ENCODE peak calls at places on chromosomes 1 and 21, in nine cellular contexts. S, L, H, M, F, J, E, Q and Z are unnamed samples. For H3K4me1 and H3K36me3, the result is how much of the 10 kb centered on the place peaks cover.

GRCh38 chr21:21200103-21200938 is 202.1 kb downstream of the NCAM2 start:
- DNase-seq in Q (peak), E (peak), J (peak), S (peak), M (peak), H (peak), L (no peak), F (no peak), Z (no peak)

GRCh38 chr1:219460561-219461511 is 152.1 kb downstream of the ZC3H11B start:
- DNase-seq in Q (no peak), S (no peak), L (no peak), H (no peak), F (no peak), J (no peak), M (peak), E (no peak), Z (no peak)

GRCh38 chr1:30892671-30893073 is 15.9 kb downstream of the SDC3 start:
- DNase-seq in S (no peak), Q (no peak), L (no peak), F (no peak), E (no peak), H (no peak), M (no peak), J (no peak), Z (no peak)

GRCh38 chr1:241579434-241579833 is 47.3 kb downstream of the KMO start:
- DNase-seq in S (no peak), L (no peak), H (no peak), F (no peak), M (no peak), J (no peak), E (no peak), Q (no peak), Z (peak)

GRCh38 chr1:201397675-201398074 is 1.4 kb downstream of the LAD1 start:
- DNase-seq in M (peak), H (no peak), F (no peak), S (no peak), J (no peak), E (no peak), L (no peak), Q (no peak), Z (no peak)

GRCh38 chr1:62625415-62625814 is 28.1 kb downstream of the ANGPTL3 start:
- DNase-seq in E (no peak), J (no peak), Q (no peak), H (no peak), M (peak), F (no peak), S (no peak), L (no peak), Z (no peak)

GRCh38 chr1:20932437-20932977 is 145.4 kb upstream of the HP1BP3 start:
- DNase-seq in E (no peak), M (no peak), L (no peak), S (no peak), F (no peak), Q (no peak), J (no peak), H (no peak), Z (no peak)

GRCh38 chr1:199064971-199065370 is 426.1 kb downstream of the PTPRC start:
- DNase-seq in L (no peak), H (no peak), F (no peak), M (no peak), S (no peak), E (no peak), J (no peak), Q (no peak), Z (no peak)

GRCh38 chr1:208237241-208237640 is 6.9 kb downstream of the PLXNA2 start:
- DNase-seq in E (no peak), J (no peak), H (no peak), Q (peak), S (no peak), L (no peak), F (no peak), M (no peak), Z (no peak)

GRCh38 chr1:76687324-76688018 is 179.8 kb upstream of the ST6GALNAC5 start:
- DNase-seq in E (no peak), H (no peak), J (no peak), L (no peak), S (no peak), M (no peak), F (no peak), Q (no peak), Z (no peak)

GRCh38 chr1:21323091-21323490 is 32.8 kb upstream of the ECE1 start:
- DNase-seq in E (no peak), L (no peak), Q (no peak), J (peak), H (no peak), M (no peak), F (no peak), S (no peak), Z (no peak)

GRCh38 chr1:82464362-82464931 is 663.7 kb downstream of the ADGRL2 start:
- DNase-seq in J (peak), M (no peak), H (peak), Q (no peak), L (peak), S (no peak), F (no peak), E (no peak), Z (no peak)

GRCh38 chr21:36918291-36918690 is 48.2 kb downstream of the HLCS start:
- DNase-seq in S (no peak), E (no peak), Q (no peak), L (no peak), F (no peak), H (no peak), M (peak), J (no peak), Z (no peak)

GRCh38 chr1:16921391-16922185 is at the start of gene CROCC:
- DNase-seq in M (no peak), J (no peak), Q (no peak), F (peak), S (no peak), L (peak), E (peak), H (peak), Z (peak)

GRCh38 chr1:18938008-18938706 is 18.3 kb downstream of the IFFO2 start:
- DNase-seq in J (no peak), L (peak), M (no peak), F (no peak), H (no peak), Q (no peak), E (no peak), S (no peak), Z (no peak)

GRCh38 chr1:192445849-192446489 is 129.2 kb downstream of the RGS21 start:
- DNase-seq in H (no peak), E (no peak), S (peak), F (peak), Q (no peak), M (peak), L (no peak), J (peak), Z (no peak)

GRCh38 chr1:167564592-167564991 is 11.0 kb upstream of the CREG1 start:
- DNase-seq in M (no peak), S (peak), F (no peak), L (no peak), J (no peak), E (no peak), H (no peak), Q (no peak), Z (peak)

GRCh38 chr1:31771891-31772668 is 7.9 kb upstream of the ADGRB2 start:
- DNase-seq in Q (no peak), E (no peak), S (no peak), F (peak), J (no peak), H (no peak), M (peak), L (no peak), Z (no peak)

GRCh38 chr1:85934531-85934930 is 222.0 kb downstream of the COL24A1 start:
- DNase-seq in L (no peak), F (no peak), M (peak), J (no peak), S (no peak), Q (no peak), H (no peak), E (no peak), Z (no peak)

GRCh38 chr1:112533029-112533428 is 24.3 kb downstream of the WNT2B start:
- DNase-seq in J (no peak), E (no peak), Q (no peak), M (peak), F (no peak), S (no peak), L (no peak), H (no peak), Z (no peak)

GRCh38 chr1:40848530-40849189 is 13.5 kb downstream of the CITED4 start:
- DNase-seq in E (peak), J (peak), M (peak), L (no peak), S (peak), F (no peak), Q (no peak), H (peak), Z (peak)

GRCh38 chr21:29849735-29850176 is 90.0 kb downstream of the GRIK1 start:
- DNase-seq in E (no peak), M (peak), S (peak), L (no peak), Q (no peak), H (peak), F (peak), J (peak), Z (no peak)

GRCh38 chr1:225880210-225880584 is 2.0 kb downstream of the TMEM63A start:
- DNase-seq in F (no peak), L (peak), Q (no peak), J (peak), S (no peak), H (peak), E (no peak), M (no peak), Z (no peak)

DNA sequence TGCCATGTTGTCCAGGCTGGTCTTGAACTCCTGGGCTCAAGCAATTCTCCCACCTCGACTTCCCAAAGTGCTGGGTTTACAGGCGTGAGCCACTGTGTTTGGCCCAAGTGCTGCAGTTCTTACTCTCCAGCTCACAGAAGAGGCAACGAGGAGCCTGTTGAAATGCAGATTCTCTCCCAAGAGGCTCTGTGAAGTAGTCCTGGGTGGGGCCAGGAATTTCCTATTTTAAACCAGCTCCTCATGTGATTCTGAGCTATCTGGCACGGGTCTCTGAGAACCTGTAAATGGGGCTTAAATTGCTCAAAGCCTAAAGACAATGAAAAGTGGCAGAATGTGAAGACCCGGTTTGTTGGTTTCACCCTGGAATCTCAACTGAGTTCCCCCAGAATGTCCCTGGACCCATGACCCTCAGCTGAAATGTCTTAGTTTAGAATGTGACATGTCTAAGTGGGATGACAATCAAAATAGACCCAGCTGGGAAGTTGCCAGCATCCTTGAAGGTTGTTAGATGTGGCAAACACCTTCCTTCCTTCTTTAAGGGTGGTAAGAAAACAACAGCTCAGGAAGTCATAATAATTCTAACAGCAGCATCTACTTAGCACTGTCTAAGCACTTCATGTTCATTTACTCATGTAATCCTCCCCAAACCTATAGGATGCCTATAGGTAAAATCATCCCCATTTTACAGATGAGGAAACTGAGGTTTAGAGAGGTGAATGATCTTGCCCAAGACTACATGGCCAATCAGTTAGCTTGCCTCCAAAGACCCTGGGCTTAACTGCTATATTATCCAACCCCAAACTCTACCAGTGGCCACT is 20.8 kb upstream of the ATP5PO start:
- DNase-seq in F (peak), S (peak), L (no peak), M (no peak), E (no peak), Q (no peak), J (no peak), H (no peak), Z (no peak)
- H3K4me1 ChIP-seq in F (half or more), S (under half), L (under half), M (under half), E (under half), Q (under half), J (under half), H (under half), Z (under half)

GRCh38 chr1:14782741-14783591 is 184.5 kb downstream of the KAZN start:
- DNase-seq in M (no peak), Q (no peak), F (no peak), H (no peak), S (no peak), L (no peak), E (no peak), J (no peak), Z (no peak)
- TF ChIP-seq CTCF in M (peak), Q (no peak), F (no peak), H (no peak), S (no peak), L (no peak), E (no peak), J (no peak), Z (no peak)

GRCh38 chr1:11842154-11843041 is 5.2 kb downstream of the NPPA start:
- DNase-seq in H (peak), S (no peak), L (peak), E (no peak), J (peak), F (no peak), Q (no peak), M (peak), Z (no peak)

GRCh38 chr1:11839727-11840705 is 7.6 kb downstream of the NPPA start:
- DNase-seq in H (no peak), E (no peak), L (peak), S (peak), F (no peak), J (no peak), M (no peak), Q (no peak), Z (no peak)

GRCh38 chr1:11837767-11838348 is 9.7 kb downstream of the NPPA start:
- DNase-seq in L (no peak), F (no peak), H (no peak), S (no peak), E (no peak), M (no peak), J (no peak), Q (no peak), Z (no peak)

GRCh38 chr1:11838349-11839272 is 9.0 kb downstream of the NPPA start:
- DNase-seq in E (peak), Q (peak), H (peak), J (peak), F (peak), L (peak), S (peak), M (peak), Z (peak)

DNA sequence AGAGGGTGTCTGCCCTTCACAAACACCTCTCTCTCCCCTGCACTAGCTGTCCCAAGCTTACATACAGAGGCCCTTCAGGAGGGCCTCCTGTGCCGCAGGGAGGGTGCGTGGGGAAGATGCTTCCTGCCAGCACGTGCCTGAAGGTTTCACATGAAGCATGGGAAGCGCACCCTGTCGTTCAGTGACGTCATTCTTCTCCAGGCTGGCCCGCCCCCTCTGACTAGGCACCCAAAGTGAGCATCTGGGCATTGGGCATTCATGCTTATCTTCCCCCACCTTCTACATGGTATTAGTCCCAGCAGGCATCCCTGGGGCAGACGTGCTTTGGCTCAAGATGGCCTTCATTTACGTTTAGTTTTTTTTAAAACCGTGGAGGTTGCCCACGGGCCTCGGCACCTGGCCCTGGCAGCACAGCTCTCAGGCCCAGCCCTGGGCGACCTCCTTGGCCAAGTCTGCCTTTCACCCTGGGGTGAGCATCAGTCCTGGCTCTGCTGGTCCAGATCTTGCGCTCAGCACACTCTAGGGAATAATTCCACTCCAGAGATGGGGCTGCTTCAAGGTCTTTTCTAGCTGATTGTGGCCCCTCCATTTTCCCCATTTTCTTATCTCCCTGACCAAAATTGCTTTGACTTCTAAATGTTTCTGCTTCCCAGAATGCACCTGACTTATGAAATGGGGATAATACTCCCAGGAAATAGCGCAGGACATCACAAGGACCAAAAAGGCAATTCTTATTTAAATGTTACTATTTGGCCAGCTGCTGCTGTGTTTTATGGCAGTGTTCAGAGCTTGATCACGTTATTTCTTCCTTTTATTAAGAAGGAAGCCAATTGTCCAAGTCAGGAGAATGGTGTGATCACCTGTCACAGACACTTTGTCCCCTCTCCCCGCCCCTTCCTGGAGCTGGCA is 6.1 kb downstream of the NPPA start:
- DNase-seq in M (peak), H (no peak), J (no peak), S (no peak), F (no peak), E (no peak), Q (no peak), L (peak), Z (no peak)
- H3K36me3 ChIP-seq in M (half or more), H (half or more), J (under half), S (half or more), F (under half), E (under half), Q (half or more), L (half or more), Z (half or more)

GRCh38 chr1:210397252-210397651 is 68.5 kb downstream of the HHAT start:
- DNase-seq in F (no peak), H (no peak), L (no peak), M (peak), E (no peak), J (no peak), Q (no peak), S (no peak), Z (no peak)
- H3K4me1 ChIP-seq in F (under half), H (under half), L (under half), M (under half), E (under half), J (under half), Q (under half), S (under half), Z (under half)

DNA sequence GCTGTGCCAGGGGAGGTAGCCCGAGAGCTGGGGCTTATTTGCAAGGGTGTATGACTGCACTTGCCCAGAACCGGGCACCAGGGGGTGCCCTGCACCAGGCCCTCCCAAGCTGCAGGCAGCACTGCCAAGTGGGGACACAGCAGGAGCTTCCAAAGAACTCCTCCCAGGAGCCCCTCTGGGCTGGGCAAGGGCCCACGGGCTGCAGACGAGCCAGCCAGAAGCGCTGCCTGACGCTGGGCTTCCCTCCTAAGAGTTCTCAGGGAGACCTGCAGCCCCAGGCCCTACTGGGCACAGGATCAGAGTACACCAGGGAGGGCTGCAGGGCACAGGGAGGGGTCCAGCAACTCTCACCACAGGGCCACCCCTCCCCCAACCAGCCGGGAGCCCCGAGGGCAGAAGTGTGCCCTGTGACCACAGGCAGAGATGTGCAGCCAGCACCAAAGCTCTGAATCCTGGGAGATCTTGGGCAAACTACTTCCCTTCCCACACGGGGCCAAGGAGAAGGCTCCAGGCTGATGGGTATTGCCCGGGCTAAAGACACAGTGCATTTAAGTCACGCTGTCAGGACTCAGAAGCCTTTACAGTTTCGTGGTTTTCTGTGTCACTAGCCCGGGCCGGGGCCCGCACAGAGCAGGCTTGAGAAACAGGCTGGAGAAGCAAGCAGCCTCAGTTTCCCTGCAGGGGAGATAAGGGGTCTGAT is 63.4 kb downstream of the KCNAB2 start:
- DNase-seq in J (no peak), L (peak), Q (no peak), M (peak), H (no peak), E (peak), F (peak), S (no peak), Z (peak)
- TF ChIP-seq CTCF in J (peak), L (peak), Q (peak), M (peak), H (peak), E (no peak), F (no peak), S (no peak), Z (peak)

DNA sequence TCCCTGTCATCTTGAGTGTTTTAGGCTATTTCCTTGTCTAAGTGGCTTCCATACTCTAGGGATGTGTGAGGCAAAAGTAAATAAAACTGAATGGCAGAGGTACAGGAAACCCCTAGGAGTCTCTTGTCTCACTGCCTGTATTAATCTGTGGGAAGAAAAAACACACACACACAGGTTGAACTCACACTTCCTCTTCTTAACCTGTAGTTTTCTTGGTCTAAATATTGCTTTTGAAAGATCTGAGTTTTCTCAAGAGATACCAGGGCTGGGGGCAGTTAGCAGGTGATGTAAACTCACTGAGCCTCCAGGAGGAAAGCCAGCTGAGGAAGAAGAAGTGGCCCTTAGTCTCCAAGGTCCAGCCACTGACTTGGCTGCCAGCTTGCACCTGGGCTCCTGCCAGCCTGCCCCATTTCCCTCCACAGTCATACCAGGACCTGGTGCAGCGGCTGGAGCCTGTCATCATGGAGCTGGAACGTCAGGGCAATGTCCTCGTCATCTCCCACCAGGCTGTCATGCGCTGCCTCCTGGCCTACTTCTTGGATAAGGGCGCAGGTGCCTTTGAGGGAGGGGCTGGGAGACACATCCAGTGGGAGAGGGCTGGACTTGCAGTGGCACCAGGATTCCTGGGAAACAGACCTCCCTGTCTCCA is 16.9 kb downstream of the PFKFB2 start:
- DNase-seq in F (no peak), E (peak), H (peak), Q (no peak), J (peak), S (no peak), M (no peak), L (no peak), Z (no peak)
- H3K36me3 ChIP-seq in F (under half), E (under half), H (half or more), Q (half or more), J (under half), S (under half), M (under half), L (half or more), Z (half or more)

DNA sequence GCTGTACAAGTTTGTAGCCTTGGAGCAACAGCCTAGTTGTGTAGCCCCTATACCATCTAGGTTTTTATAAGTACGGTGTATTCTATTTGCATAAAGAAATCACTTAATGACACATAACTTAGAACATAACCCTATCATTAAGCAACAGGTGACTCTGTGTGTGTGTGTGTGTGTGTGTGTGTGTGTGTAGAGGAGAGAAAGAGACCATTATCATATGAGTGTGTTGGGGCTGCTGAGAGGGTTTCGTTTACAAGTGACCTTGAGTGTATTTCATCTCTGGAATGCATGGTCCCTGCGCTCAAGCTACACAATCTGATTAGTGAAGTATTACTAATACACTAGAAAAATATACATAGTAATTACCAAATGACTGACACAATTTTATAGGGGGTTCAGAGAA is 115.1 kb downstream of the RABGAP1L start:
- DNase-seq in S (no peak), F (no peak), L (no peak), M (peak), E (no peak), H (no peak), J (no peak), Q (no peak), Z (no peak)
- H3K4me1 ChIP-seq in S (under half), F (under half), L (under half), M (under half), E (under half), H (under half), J (under half), Q (under half), Z (under half)

GRCh38 chr1:106022312-106022902 is 1034.1 kb upstream of the PRMT6 start:
- DNase-seq in M (no peak), S (no peak), F (no peak), Q (no peak), J (no peak), E (no peak), L (no peak), H (no peak), Z (no peak)
- TF ChIP-seq CTCF in M (peak), S (no peak), F (no peak), Q (no peak), J (peak), E (no peak), L (no peak), H (peak), Z (peak)